ENCODE peak calls at places on chromosome 18, in six cellular contexts. N, W, F, E, C and G are unnamed samples.

GRCh38 chr18:48835119-48835518 is 115.6 kb downstream of the SMAD7 start:
- DNase-seq in N (peak), W (no peak), F (no peak), E (no peak), C (no peak), G (no peak)

GRCh38 chr18:24735504-24736243 is 275.2 kb downstream of the HRH4 start:
- DNase-seq in N (no peak), W (no peak), F (no peak), E (no peak), C (no peak), G (peak)

GRCh38 chr18:24497052-24497754 is 36.8 kb downstream of the HRH4 start:
- DNase-seq in N (no peak), W (no peak), F (no peak), E (no peak), C (no peak), G (peak)

GRCh38 chr18:22311301-22311700 is 106.4 kb downstream of the CTAGE1 start:
- DNase-seq in N (no peak), W (peak), F (no peak), E (no peak), C (no peak), G (no peak)

GRCh38 chr18:44807766-44808165 is 127.1 kb downstream of the SETBP1 start:
- DNase-seq in N (no peak), W (no peak), F (no peak), E (no peak), C (no peak), G (no peak)

GRCh38 chr18:28834889-28835288 is 658.0 kb upstream of the CDH2 start:
- DNase-seq in N (no peak), W (no peak), F (no peak), E (no peak), C (no peak), G (peak)

GRCh38 chr18:31102020-31102684 is at the start of gene DSC2:
- DNase-seq in N (peak), W (no peak), F (no peak), E (peak), C (no peak), G (peak)

GRCh38 chr18:11498821-11499220 is 110.6 kb upstream of the SLC35G4 start:
- DNase-seq in N (no peak), W (no peak), F (no peak), E (no peak), C (no peak), G (no peak)

GRCh38 chr18:10476430-10476829 is 22.0 kb downstream of the APCDD1 start:
- DNase-seq in N (no peak), W (no peak), F (no peak), E (peak), C (no peak), G (no peak)

GRCh38 chr18:42048150-42048549 is 93.1 kb downstream of the PIK3C3 start:
- DNase-seq in N (no peak), W (peak), F (no peak), E (no peak), C (no peak), G (peak)

GRCh38 chr18:76422121-76422520 is 72.9 kb downstream of the ZNF516 start:
- DNase-seq in N (peak), W (no peak), F (no peak), E (no peak), C (no peak), G (no peak)

GRCh38 chr18:24678626-24679025 is 218.2 kb downstream of the HRH4 start:
- DNase-seq in N (no peak), W (no peak), F (no peak), E (no peak), C (no peak), G (peak)

GRCh38 chr18:48777026-48777736 is 173.6 kb downstream of the SMAD7 start:
- DNase-seq in N (peak), W (peak), F (no peak), E (peak), C (peak), G (peak)

GRCh38 chr18:2963048-2963447 is 49.9 kb downstream of the LPIN2 start:
- DNase-seq in N (no peak), W (no peak), F (no peak), E (no peak), C (no peak), G (no peak)

GRCh38 chr18:22088029-22088428 is 81.4 kb upstream of the GATA6 start:
- DNase-seq in N (no peak), W (no peak), F (no peak), E (no peak), C (no peak), G (no peak)

GRCh38 chr18:37242091-37242490 is 323.5 kb downstream of the CELF4 start:
- DNase-seq in N (no peak), W (no peak), F (no peak), E (no peak), C (no peak), G (no peak)

GRCh38 chr18:44681611-44682010 is 923 bp downstream of the SETBP1 start:
- DNase-seq in N (no peak), W (no peak), F (no peak), E (no peak), C (no peak), G (no peak)

GRCh38 chr18:9838144-9838877 is 47.5 kb upstream of the TXNDC2 start:
- DNase-seq in N (peak), W (peak), F (no peak), E (no peak), C (no peak), G (no peak)

GRCh38 chr18:2293109-2293839 is 278.0 kb downstream of the METTL4 start:
- DNase-seq in N (no peak), W (no peak), F (no peak), E (no peak), C (peak), G (no peak)

GRCh38 chr18:21634588-21635199 is 22.6 kb downstream of the SNRPD1 start:
- DNase-seq in N (no peak), W (no peak), F (no peak), E (no peak), C (no peak), G (no peak)

GRCh38 chr18:43160509-43160908 is 45.0 kb upstream of the RIT2 start:
- DNase-seq in N (no peak), W (peak), F (no peak), E (no peak), C (no peak), G (peak)

GRCh38 chr18:44079602-44080001 is 601.1 kb upstream of the SETBP1 start:
- DNase-seq in N (no peak), W (peak), F (no peak), E (no peak), C (no peak), G (peak)

GRCh38 chr18:69109686-69110085 is 291.0 kb upstream of the DOK6 start:
- DNase-seq in N (no peak), W (peak), F (no peak), E (no peak), C (no peak), G (no peak)

GRCh38 chr18:14769381-14769780 is 21.4 kb downstream of the ANKRD30B start:
- DNase-seq in N (no peak), W (no peak), F (no peak), E (no peak), C (no peak), G (no peak)

GRCh38 chr18:49227456-49227855 is 233.0 kb downstream of the DYM start:
- DNase-seq in N (no peak), W (no peak), F (no peak), E (no peak), C (no peak), G (peak)

GRCh38 chr18:29779096-29779495 is 1263.4 kb downstream of the DSC3 start:
- DNase-seq in N (no peak), W (no peak), F (no peak), E (no peak), C (no peak), G (no peak)

GRCh38 chr18:54828290-54828871 is at the start of gene RAB27B:
- DNase-seq in N (peak), W (peak), F (peak), E (peak), C (peak), G (peak)

GRCh38 chr18:28095041-28095440 is 81.9 kb downstream of the CDH2 start:
- DNase-seq in N (no peak), W (peak), F (no peak), E (no peak), C (no peak), G (peak)

GRCh38 chr18:46660955-46661749 is 4.1 kb upstream of the LOXHD1 start:
- DNase-seq in N (peak), W (no peak), F (no peak), E (peak), C (no peak), G (no peak)

GRCh38 chr18:37563810-37564511 is 1.6 kb downstream of the CELF4 start:
- DNase-seq in N (no peak), W (no peak), F (no peak), E (peak), C (no peak), G (no peak)

GRCh38 chr18:69538849-69539248 is 138.2 kb downstream of the DOK6 start:
- DNase-seq in N (no peak), W (no peak), F (no peak), E (peak), C (no peak), G (no peak)

GRCh38 chr18:3710712-3711269 is 260.8 kb downstream of the TGIF1 start:
- DNase-seq in N (no peak), W (no peak), F (peak), E (peak), C (peak), G (peak)

GRCh38 chr18:69948919-69949537 is 1.4 kb upstream of the CD226 start:
- DNase-seq in N (peak), W (no peak), F (no peak), E (no peak), C (no peak), G (no peak)

GRCh38 chr18:64919971-64920370 is 771.1 kb upstream of the LINC00305 start:
- DNase-seq in N (no peak), W (no peak), F (no peak), E (no peak), C (no peak), G (no peak)

GRCh38 chr18:78522507-78522906 is 457.1 kb upstream of the SALL3 start:
- DNase-seq in N (no peak), W (no peak), F (no peak), E (no peak), C (no peak), G (no peak)

GRCh38 chr18:78521744-78522143 is 457.9 kb upstream of the SALL3 start:
- DNase-seq in N (peak), W (no peak), F (no peak), E (no peak), C (no peak), G (no peak)

GRCh38 chr18:78518805-78519204 is 460.8 kb upstream of the SALL3 start:
- DNase-seq in N (peak), W (no peak), F (no peak), E (no peak), C (no peak), G (no peak)

GRCh38 chr18:78519394-78520062 is 460.1 kb upstream of the SALL3 start:
- DNase-seq in N (peak), W (no peak), F (no peak), E (no peak), C (no peak), G (no peak)

GRCh38 chr18:78521136-78521535 is 458.5 kb upstream of the SALL3 start:
- DNase-seq in N (no peak), W (no peak), F (no peak), E (no peak), C (no peak), G (no peak)
- TF ChIP-seq CTCF in N (no peak), W (no peak), F (no peak), E (no peak), C (no peak), G (no peak)

DNA sequence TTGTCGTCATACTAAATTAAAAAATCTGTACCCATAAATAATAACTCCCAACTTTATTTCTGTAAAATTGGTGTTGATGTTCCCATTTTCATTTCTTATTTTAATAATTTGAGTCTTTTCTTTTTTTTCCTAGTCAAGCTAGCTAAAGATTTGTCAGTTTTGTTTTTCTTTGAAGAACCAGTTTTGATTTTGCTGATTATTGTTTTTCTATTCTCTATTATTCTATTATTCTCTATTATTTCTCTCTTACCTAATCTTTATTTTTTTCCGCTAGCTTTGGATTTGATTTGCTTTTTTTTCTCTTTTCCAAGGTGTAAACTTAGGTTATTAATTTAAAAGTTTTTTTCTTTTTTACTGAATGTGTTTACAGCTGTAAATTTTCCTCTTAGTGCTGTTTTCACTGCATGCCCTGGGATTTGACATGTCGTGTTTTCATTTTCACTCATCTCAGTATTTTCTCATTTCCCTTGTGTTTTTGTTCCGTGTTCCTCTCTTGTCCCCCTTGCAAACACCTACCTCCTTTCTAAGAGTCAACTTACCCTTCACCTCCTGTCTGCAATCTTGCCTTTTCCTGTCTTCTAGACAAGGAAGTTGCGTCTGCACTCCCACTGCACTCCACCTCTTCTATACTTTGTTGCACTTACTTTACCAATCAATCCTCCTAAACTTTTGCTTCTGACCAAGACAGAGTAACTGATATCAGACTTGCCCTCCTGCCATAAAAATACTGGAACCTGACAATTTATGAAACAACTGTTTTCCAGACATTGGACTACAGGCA is 18.8 kb downstream of the PSMG2 start:
- DNase-seq in N (no peak), W (no peak), F (no peak), E (no peak), C (no peak), G (no peak)
- H3K27ac ChIP-seq in N (no peak), W (no peak), F (no peak), E (no peak), C (no peak), G (no peak)

GRCh38 chr18:32893915-32894314 is 121.1 kb upstream of the KLHL14 start:
- DNase-seq in N (no peak), W (no peak), F (no peak), E (peak), C (no peak), G (no peak)
- TF ChIP-seq CTCF in N (peak), W (peak), F (no peak), E (peak), C (no peak), G (peak)

GRCh38 chr18:35122586-35123224 is 81.5 kb downstream of the MAPRE2 start:
- DNase-seq in N (peak), W (peak), F (no peak), E (peak), C (no peak), G (no peak)

GRCh38 chr18:35123811-35124210 is 82.6 kb downstream of the MAPRE2 start:
- DNase-seq in N (no peak), W (no peak), F (no peak), E (no peak), C (no peak), G (no peak)

GRCh38 chr18:35121038-35121437 is 79.8 kb downstream of the MAPRE2 start:
- DNase-seq in N (no peak), W (no peak), F (no peak), E (no peak), C (no peak), G (no peak)

GRCh38 chr18:35118641-35119040 is 77.4 kb downstream of the MAPRE2 start:
- DNase-seq in N (no peak), W (no peak), F (no peak), E (no peak), C (no peak), G (no peak)

GRCh38 chr18:35121531-35121930 is 80.3 kb downstream of the MAPRE2 start:
- DNase-seq in N (no peak), W (no peak), F (no peak), E (no peak), C (no peak), G (no peak)
- H3K27ac ChIP-seq in N (no peak), W (no peak), F (no peak), E (no peak), C (no peak), G (no peak)